ENCODE peak calls at places on chromosomes 7 and 10, in four cellular contexts. One of them, this sample, is unnamed.
A peak's percentile ranks its signal among the peaks of the same experiment; 100 is the strongest.

GRCh38 chr10:133568287-133568614 is 2.9 kb upstream of the SYCE1 start:
- DNase-seq in right lobe of liver: no peak
- DNase-seq in ovary: no peak
- DNase-seq in prostate gland: no peak
- DNase-seq in this sample: no peak

GRCh38 chr10:78645053-78645787 is 423.5 kb upstream of the ZMIZ1 start:
- DNase-seq in ovary: no peak
- DNase-seq in right lobe of liver: no peak
- DNase-seq in prostate gland: no peak
- DNase-seq in this sample: no peak

GRCh38 chr7:128459394-128459878 is 3.8 kb downstream of the HILPDA start:
- DNase-seq in prostate gland: peak; percentile 56
- DNase-seq in right lobe of liver: peak; percentile 56
- DNase-seq in ovary: peak; percentile 67
- DNase-seq in this sample: peak; percentile 74

GRCh38 chr7:83799333-83799732 is 150.4 kb upstream of the SEMA3E start:
- DNase-seq in prostate gland: no peak
- DNase-seq in right lobe of liver: no peak
- DNase-seq in ovary: no peak
- DNase-seq in this sample: no peak

GRCh38 chr10:49616421-49617230 is 2.8 kb downstream of the CHAT start:
- DNase-seq in right lobe of liver: no peak
- DNase-seq in ovary: peak; percentile 7
- DNase-seq in prostate gland: no peak
- DNase-seq in this sample: peak; percentile 20

GRCh38 chr7:94440460-94441039 is 45.9 kb downstream of the COL1A2 start:
- DNase-seq in ovary: no peak
- DNase-seq in right lobe of liver: no peak
- DNase-seq in prostate gland: no peak
- DNase-seq in this sample: no peak

GRCh38 chr10:89352039-89352597 is 24.3 kb downstream of the IFIT3 start:
- DNase-seq in ovary: no peak
- DNase-seq in prostate gland: no peak
- DNase-seq in right lobe of liver: peak; percentile 87
- DNase-seq in this sample: no peak

GRCh38 chr10:78972160-78972946 is 96.4 kb upstream of the ZMIZ1 start:
- DNase-seq in ovary: peak; percentile 79
- DNase-seq in prostate gland: peak; percentile 22
- DNase-seq in right lobe of liver: peak; percentile 88
- DNase-seq in this sample: peak; percentile 65

GRCh38 chr7:28958235-28958945 is at the start of gene TRIL:
- DNase-seq in right lobe of liver: peak; percentile 57
- DNase-seq in prostate gland: peak; percentile 54
- DNase-seq in ovary: peak; percentile 91
- DNase-seq in this sample: peak; percentile 69

GRCh38 chr7:106619213-106619612 is 41.7 kb downstream of the CCDC71L start:
- DNase-seq in ovary: no peak
- DNase-seq in prostate gland: no peak
- DNase-seq in right lobe of liver: no peak
- DNase-seq in this sample: no peak

GRCh38 chr10:125235093-125236069 is 75.0 kb upstream of the CTBP2 start:
- DNase-seq in right lobe of liver: no peak
- DNase-seq in prostate gland: no peak
- DNase-seq in ovary: no peak
- DNase-seq in this sample: no peak

GRCh38 chr10:16423599-16423998 is 13.2 kb upstream of the PTER start:
- DNase-seq in right lobe of liver: no peak
- DNase-seq in ovary: no peak
- DNase-seq in prostate gland: no peak
- DNase-seq in this sample: no peak

GRCh38 chr10:124041684-124042445 is 51.5 kb downstream of the CHST15 start:
- DNase-seq in right lobe of liver: no peak
- DNase-seq in prostate gland: no peak
- DNase-seq in ovary: no peak
- DNase-seq in this sample: no peak

GRCh38 chr10:92972066-92972870 is 88.3 kb upstream of the CYP26C1 start:
- DNase-seq in ovary: no peak
- DNase-seq in right lobe of liver: no peak
- DNase-seq in prostate gland: no peak
- DNase-seq in this sample: peak; percentile 48

GRCh38 chr7:33774762-33775523 is 130.4 kb upstream of the BMPER start:
- DNase-seq in ovary: no peak
- DNase-seq in prostate gland: no peak
- DNase-seq in right lobe of liver: no peak
- DNase-seq in this sample: no peak

GRCh38 chr7:106609416-106609815 is 51.5 kb downstream of the CCDC71L start:
- DNase-seq in right lobe of liver: no peak
- DNase-seq in prostate gland: no peak
- DNase-seq in ovary: no peak
- DNase-seq in this sample: no peak

GRCh38 chr7:135114622-135115021 is 33.2 kb upstream of the TMEM140 start:
- DNase-seq in right lobe of liver: no peak
- DNase-seq in prostate gland: no peak
- DNase-seq in ovary: no peak
- DNase-seq in this sample: no peak

GRCh38 chr10:35643151-35643975 is 1.3 kb upstream of the FZD8 start:
- DNase-seq in ovary: peak; percentile 83
- DNase-seq in prostate gland: peak; percentile 44
- DNase-seq in right lobe of liver: peak; percentile 79
- DNase-seq in this sample: peak; percentile 31

GRCh38 chr10:72261323-72262018 is 12.3 kb upstream of the DDIT4 start:
- DNase-seq in right lobe of liver: no peak
- DNase-seq in prostate gland: no peak
- DNase-seq in ovary: no peak
- DNase-seq in this sample: no peak

DNA sequence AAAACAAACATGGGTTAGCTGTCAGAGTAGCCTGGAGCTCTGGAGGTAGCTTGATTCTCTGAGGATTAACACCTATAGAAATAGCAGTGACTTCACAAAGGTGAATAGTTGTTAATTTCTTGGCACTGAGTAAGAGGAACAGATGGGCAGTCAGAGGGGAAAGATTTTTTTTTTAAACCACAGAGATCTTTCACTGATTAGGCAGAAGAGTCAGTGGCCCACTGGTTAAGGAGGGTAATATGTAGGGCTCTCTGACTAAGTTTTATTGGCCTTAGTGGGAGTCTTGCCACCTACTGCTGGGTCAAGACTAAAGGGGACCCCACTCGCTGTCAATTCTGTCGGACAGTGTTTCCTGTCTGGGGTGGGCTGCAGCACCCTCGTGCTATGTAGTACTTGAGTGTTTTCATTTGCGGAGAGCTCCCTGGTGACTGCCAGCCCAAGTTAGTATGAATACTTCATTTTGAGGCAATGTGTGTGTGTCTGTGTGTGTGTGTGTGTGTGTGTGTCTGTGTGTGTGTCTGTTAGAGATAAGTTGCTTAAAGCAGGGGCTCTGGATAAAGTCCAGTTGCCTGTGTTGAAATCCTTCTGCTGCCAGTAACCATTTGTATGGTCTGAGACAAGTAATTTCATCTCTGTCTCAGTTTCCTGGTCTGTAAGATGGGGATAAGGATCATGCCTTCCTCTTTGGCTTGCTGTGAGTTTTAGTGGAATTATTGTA is 145.2 kb downstream of the ARID5B start:
- DNase-seq in ovary: no peak
- DNase-seq in right lobe of liver: no peak
- DNase-seq in prostate gland: no peak
- DNase-seq in this sample: no peak
- H3K4me3 ChIP-seq in ovary: no peak overlapping the region
- H3K4me3 ChIP-seq in right lobe of liver: no peak overlapping the region
- H3K4me3 ChIP-seq in prostate gland: no peak overlapping the region
- H3K4me3 ChIP-seq in this sample: peak overlapping the region; percentile 38

DNA sequence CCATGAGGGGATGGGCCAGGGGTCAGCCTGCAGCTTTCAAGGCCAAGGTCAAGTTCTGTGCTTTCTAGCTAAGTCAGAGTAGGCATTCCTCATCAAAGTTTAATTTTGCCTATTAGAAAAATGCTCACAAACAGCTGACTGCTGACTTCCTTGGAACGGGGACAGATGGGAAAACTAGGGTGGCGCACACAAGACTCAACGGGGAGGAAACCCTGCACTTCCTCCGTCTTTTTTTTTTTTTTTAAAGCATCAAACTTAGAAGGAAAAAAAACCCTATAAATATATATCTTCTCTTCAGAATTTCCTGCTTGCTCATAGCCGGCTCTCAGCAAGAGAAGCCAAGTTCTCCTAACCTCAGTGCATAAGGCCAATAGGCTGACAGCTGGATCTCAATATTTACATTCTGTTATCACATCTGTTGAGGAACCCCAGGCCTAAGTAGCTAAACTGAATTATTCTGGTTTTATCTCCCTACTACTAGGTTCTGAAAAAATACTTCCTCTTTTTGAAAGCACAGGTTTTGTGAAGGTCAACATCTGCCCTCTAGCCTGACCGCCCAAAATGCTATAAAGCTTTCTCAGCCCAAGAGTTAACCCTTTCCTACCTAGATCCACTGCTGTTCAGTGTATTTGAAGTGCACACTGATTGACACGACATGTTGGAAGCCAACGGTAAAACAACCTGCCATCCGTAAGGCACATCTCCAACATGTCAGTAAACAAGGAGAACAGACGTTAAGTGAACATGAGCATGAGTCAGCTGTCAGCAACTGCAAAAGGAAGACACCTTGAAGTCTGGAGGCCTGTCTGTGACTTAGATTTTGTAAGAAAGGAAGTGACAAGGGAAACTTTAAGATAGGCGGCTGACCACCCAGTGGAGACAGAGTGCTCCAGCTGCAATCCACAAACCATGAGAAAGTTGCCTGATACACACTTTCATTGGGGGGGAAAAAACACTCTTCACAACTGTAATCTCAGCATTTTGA is 83.9 kb downstream of the EBLN1 start:
- DNase-seq in prostate gland: no peak
- DNase-seq in right lobe of liver: no peak
- DNase-seq in ovary: no peak
- DNase-seq in this sample: no peak
- H3K36me3 ChIP-seq in prostate gland: no peaks in the 10 kb centered on the region
- H3K36me3 ChIP-seq in right lobe of liver: no peaks in the 10 kb centered on the region
- H3K36me3 ChIP-seq in ovary: no peaks in the 10 kb centered on the region
- H3K36me3 ChIP-seq in this sample: no peaks in the 10 kb centered on the region

DNA sequence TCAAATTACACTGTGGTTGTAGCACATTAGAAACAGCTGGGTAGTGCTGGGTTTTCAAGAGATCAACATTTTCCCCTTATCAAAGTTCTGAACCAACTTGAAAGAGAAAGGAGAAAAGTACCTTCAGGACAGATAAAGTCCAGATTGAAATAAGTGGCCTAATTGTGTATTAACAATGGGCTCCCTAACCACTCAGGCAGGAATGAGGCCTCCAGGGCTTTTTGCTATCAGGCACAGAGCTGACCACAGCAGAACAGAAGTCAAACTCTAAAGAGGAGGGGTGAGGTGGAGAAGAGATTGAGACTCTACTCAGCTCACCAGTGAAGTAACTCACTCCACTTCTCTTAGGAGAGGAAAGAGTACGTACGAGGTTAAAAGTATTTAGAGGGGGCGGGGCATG is 394.1 kb upstream of the PHF14 start:
- DNase-seq in right lobe of liver: no peak
- DNase-seq in prostate gland: no peak
- DNase-seq in ovary: no peak
- DNase-seq in this sample: no peak
- TF ChIP-seq POLR2A in right lobe of liver: no peak
- TF ChIP-seq POLR2A in prostate gland: no peak
- TF ChIP-seq POLR2A in ovary: no peak
- TF ChIP-seq POLR2A in this sample: no peak

DNA sequence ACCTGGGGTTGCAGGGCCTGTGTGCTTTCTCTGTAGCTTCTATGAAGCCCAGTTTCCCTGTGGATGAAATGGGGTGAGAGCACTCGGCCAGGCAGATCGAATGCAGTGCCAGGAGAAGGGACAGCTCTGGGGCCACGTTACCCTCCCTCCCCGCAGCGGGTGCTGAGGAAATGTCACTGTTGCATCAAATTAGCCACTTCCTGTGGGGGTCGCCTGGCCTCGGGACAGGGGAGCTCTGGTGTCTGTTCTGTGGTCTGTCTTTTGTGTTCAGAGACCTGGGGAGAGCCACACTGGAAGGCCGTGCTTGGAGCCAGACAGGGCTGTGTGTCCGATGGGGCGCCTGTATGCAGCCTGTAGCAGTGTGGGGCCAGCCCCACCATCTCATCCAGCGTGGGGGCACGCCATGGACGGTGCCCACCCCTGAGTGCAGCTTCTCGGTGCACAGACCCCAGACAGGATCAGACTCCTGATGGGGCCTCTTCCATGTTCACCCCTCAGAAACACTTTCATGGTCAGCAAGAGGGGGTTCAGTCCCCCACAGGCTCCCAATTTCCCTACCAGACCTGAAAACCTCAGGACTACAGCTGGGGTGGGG is 13.6 kb downstream of the TTYH3 start:
- DNase-seq in prostate gland: no peak
- DNase-seq in right lobe of liver: no peak
- DNase-seq in ovary: no peak
- DNase-seq in this sample: peak; percentile 83
- H3K4me3 ChIP-seq in prostate gland: no peak overlapping the region
- H3K4me3 ChIP-seq in right lobe of liver: no peak overlapping the region
- H3K4me3 ChIP-seq in ovary: no peak overlapping the region
- H3K4me3 ChIP-seq in this sample: no peak overlapping the region

DNA sequence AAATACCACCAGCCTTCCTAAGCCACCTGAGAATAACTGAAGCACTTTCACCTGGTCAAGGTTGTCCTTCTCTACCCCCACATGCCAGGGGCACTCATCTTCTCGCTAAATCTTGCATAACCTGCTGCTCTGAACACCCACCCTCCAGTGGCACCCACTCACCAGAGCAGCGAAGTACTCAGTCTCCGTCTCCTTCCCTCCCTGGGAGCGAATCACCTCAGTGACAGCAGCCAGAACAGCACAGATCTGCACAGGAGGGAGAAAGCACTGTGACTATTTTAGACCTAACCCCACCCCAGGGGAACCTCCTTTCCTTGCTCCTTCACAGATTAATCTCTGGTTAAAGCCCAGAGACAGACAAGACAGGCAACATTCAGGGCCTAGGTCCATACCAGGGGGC is 5.1 kb downstream of the RRP12 start:
- DNase-seq in prostate gland: no peak
- DNase-seq in right lobe of liver: no peak
- DNase-seq in ovary: no peak
- DNase-seq in this sample: no peak
- H3K36me3 ChIP-seq in prostate gland: no peaks in the 10 kb centered on the region
- H3K36me3 ChIP-seq in right lobe of liver: peaks cover 39% of the 10 kb centered on the region
- H3K36me3 ChIP-seq in ovary: no peaks in the 10 kb centered on the region
- H3K36me3 ChIP-seq in this sample: no peaks in the 10 kb centered on the region